ENCODE peak calls at places on chromosome 13, in nine cellular contexts. A is GM12878, I is GM23338, G is heart right ventricle, K is thoracic aorta, J is upper lobe of right lung, Q is upper lobe of left lung, S is body of pancreas, F is HepG2. W is an unnamed sample. For H3K36me3, the result is how much of the 10 kb centered on the place peaks cover.

GRCh38 chr13:52832268-52832667 is 16.2 kb downstream of the PCDH8 start:
- ATAC-seq in A (no peak), K (no peak), Q (no peak), G (no peak), J (no peak), S (no peak), I (peak), F (no peak), W (no peak)

GRCh38 chr13:56400774-56401173 is 739.9 kb upstream of the PRR20A start:
- ATAC-seq in Q (peak), A (no peak), K (no peak), F (no peak), S (no peak), J (peak), I (no peak), G (no peak), W (no peak)

GRCh38 chr13:29885967-29886366 is 35.5 kb upstream of the UBL3 start:
- ATAC-seq in F (no peak), I (no peak), J (no peak), S (no peak), A (no peak), K (no peak), G (no peak), Q (no peak), W (no peak)

GRCh38 chr13:29743229-29743786 is 107.1 kb downstream of the UBL3 start:
- ATAC-seq in A (peak), G (peak), S (no peak), K (no peak), I (no peak), Q (peak), F (no peak), J (no peak), W (peak)

GRCh38 chr13:95185311-95185710 is 115.9 kb downstream of the ABCC4 start:
- ATAC-seq in A (no peak), J (no peak), G (no peak), S (no peak), I (no peak), Q (no peak), F (no peak), K (no peak), W (no peak)

GRCh38 chr13:65595881-65596280 is 1634.3 kb downstream of the PCDH9 start:
- ATAC-seq in S (no peak), F (no peak), J (no peak), I (no peak), A (no peak), Q (no peak), K (no peak), G (no peak), W (no peak)

GRCh38 chr13:30796132-30796832 is 60.9 kb downstream of the ALOX5AP start:
- ATAC-seq in Q (peak), A (peak), K (no peak), I (no peak), F (no peak), S (peak), J (peak), G (no peak), W (no peak)

GRCh38 chr13:40060318-40061007 is 405.0 kb downstream of the COG6 start:
- ATAC-seq in S (peak), Q (peak), F (peak), I (no peak), K (no peak), G (peak), J (peak), A (peak), W (peak)

GRCh38 chr13:48656621-48657020 is 2.9 kb downstream of the CYSLTR2 start:
- ATAC-seq in K (no peak), I (no peak), S (peak), Q (no peak), G (no peak), F (peak), A (no peak), J (no peak), W (no peak)

GRCh38 chr13:84870190-84870589 is 929.0 kb downstream of the SLITRK6 start:
- ATAC-seq in J (no peak), Q (no peak), S (no peak), G (no peak), A (peak), I (no peak), K (no peak), F (peak), W (no peak)

GRCh38 chr13:113637262-113638160 is 20.5 kb downstream of the ATP4B start:
- ATAC-seq in K (no peak), G (no peak), S (no peak), J (no peak), Q (no peak), F (no peak), I (no peak), A (no peak), W (no peak)
- H3K36me3 ChIP-seq in K (under half), G (half or more), S (under half), J (half or more), Q (under half), F (half or more), I (under half), A (under half), W (half or more)

DNA sequence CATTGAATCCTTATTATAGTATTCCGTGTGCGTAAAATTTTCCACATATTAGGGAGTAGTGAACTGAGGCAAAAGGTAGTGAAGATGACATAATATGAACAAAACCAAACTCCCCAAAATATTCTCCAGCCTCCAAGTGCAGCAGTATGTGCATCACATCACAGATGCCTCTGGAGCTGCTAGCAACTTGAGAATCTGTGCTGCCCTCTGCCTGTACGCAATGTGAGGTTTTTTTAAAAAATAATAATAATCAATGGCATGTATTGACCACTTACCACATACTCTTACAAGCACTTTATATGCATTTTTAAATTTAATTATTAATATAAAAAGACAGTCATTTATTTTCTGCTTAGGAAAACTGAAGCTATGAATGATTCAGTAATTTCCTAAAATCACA is 583.0 kb upstream of the SPRY2 start:
- ATAC-seq in A (peak), Q (no peak), K (no peak), G (peak), F (no peak), I (no peak), J (no peak), S (no peak), W (no peak)
- TF ChIP-seq CTCF in A (peak), Q (no peak), K (no peak), G (peak), F (no peak), I (peak), J (peak), S (no peak), W (no peak)

DNA sequence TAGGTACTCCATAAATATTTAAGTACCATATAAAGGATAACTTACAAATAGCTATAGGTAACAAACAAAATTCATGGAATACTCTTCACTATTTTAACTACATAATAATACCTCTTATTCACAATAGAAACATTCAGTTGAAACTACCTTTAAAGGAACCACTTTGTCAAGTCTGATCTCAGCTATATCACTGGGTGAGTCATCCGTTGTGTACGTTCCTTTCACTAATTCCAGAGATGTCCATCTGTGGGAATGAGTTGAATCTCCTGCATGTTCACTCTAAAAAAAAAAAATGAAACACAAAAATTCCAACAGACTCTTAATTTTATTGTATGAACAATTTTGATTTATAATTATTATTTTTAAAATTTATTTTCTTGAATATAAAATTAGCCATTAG is 149.4 kb upstream of the FBXL3 start:
- ATAC-seq in K (no peak), A (no peak), G (no peak), J (no peak), S (no peak), I (no peak), Q (no peak), F (no peak), W (no peak)
- H3K36me3 ChIP-seq in K (under half), A (under half), G (half or more), J (half or more), S (under half), I (under half), Q (under half), F (under half), W (under half)

GRCh38 chr13:51697855-51698254 is 106.1 kb downstream of the DHRS12 start:
- ATAC-seq in F (no peak), K (no peak), A (no peak), I (no peak), G (no peak), J (peak), Q (no peak), S (no peak), W (no peak)

GRCh38 chr13:51697181-51697580 is 106.8 kb downstream of the DHRS12 start:
- ATAC-seq in G (no peak), A (no peak), J (no peak), F (no peak), S (no peak), Q (no peak), I (no peak), K (peak), W (no peak)

GRCh38 chr13:51698352-51698751 is 105.6 kb downstream of the DHRS12 start:
- ATAC-seq in J (no peak), S (no peak), K (no peak), F (no peak), A (no peak), I (no peak), Q (no peak), G (no peak), W (no peak)
- TF ChIP-seq CTCF in J (no peak), S (no peak), K (no peak), F (no peak), A (no peak), I (no peak), Q (no peak), G (no peak), W (no peak)

DNA sequence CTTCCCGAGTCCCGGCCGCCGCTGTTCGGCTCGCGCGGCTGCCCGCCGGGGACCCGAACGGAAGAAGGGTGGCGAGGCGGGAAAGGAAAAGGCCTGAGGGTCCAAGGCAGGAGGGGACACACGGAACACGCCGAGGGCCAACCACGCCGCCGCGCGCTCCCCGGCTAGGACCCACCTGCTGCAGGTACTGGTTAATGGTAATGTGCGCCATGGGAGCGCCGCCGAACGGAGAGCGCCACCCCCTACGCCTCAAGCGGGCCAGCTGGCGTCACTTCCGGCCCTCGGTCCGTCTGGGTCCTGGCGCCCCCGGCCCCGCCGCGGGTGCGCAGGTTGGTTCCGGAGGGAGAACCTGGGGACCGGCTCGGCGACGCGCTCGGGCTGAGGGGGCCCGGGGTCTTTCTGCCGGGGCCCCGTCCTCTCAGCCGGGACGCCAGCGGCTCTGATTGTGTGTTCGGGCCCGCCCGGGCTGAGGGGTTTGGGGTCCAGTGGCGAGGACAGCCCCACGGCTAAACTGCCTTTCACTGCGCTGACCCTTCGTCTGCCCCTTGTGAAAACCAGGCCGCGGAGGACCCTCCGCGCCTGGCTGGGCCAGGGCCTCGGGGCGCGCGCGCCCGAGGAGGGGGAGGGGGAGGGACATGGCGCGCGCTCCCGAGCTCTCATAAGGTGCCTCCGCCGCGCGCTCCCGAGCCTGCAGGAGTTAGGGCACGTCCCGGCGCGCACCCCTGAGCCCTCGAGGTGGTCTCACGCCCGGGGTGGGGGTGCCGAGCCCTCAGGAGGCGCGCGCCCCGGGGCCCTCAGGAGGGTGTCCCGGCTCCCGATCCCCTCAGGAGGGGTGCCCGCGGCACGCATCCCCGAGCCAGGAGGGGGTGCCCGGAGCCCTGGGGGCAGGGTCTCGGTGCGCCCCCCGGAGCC is at the start of gene PCID2:
- ATAC-seq in K (peak), J (peak), I (peak), G (peak), S (peak), A (peak), Q (peak), F (peak), W (peak)
- H3K36me3 ChIP-seq in K (under half), J (under half), I (under half), G (under half), S (under half), A (under half), Q (under half), F (under half), W (under half)

DNA sequence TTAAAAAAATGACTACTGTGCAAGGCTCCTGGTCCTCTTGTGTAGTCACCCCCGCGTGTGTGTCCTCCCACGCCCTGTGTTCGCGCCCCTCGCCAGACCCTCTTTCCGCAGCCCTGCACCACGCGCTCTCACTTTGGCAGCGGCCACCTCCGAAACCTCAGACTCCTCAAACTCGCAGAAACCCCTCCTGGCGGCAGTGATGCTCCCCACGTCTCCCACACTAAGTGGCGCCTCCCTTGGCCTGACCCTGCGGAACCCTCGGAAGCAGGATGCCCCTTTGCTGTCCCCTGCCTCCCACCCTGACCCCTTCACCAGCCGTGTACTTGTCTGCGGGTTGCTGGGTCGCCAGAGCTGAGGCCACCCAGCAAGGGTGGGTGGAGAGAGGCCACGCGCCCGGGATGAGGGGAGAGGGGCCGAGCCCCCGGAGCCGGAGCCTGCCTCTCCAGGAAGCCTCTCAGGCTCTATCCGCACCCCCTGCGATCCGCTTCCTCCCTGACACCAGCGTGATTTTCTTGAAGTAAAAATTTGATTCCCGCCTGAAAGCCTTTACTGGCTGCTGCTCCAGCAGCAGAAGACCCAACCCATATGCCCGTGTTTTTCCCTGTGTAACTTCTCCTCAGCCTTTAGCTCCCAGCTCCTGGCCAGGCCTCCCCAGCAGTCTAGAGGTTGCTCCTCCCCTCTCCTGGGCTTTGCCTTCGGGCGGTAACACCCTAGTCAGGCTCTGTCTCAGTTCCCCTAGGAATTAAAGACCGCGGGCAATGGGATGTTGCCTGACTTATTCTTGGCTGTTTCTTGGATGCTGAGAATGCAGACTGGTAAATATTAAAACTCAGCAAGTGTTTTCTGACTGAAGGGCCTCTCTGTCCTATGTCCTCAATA is 55.2 kb downstream of the MIPEP start:
- ATAC-seq in J (no peak), K (no peak), Q (no peak), F (no peak), I (peak), G (no peak), S (no peak), A (no peak), W (no peak)
- TF ChIP-seq CTCF in J (no peak), K (no peak), Q (no peak), F (no peak), I (no peak), G (no peak), S (no peak), A (no peak), W (no peak)

GRCh38 chr13:111270126-111270525 is 50.3 kb upstream of the TEX29 start:
- ATAC-seq in G (peak), Q (no peak), J (no peak), S (no peak), A (no peak), K (no peak), I (no peak), F (no peak), W (no peak)

GRCh38 chr13:111267784-111268183 is 52.7 kb upstream of the TEX29 start:
- ATAC-seq in A (no peak), G (no peak), I (no peak), J (no peak), Q (no peak), S (no peak), F (no peak), K (no peak), W (no peak)

GRCh38 chr13:111271186-111271698 is 49.2 kb upstream of the TEX29 start:
- ATAC-seq in S (no peak), K (no peak), A (no peak), G (no peak), F (no peak), Q (no peak), I (no peak), J (peak), W (no peak)

GRCh38 chr13:111270765-111271164 is 49.7 kb upstream of the TEX29 start:
- ATAC-seq in J (peak), F (no peak), A (no peak), S (no peak), K (no peak), G (no peak), Q (no peak), I (no peak), W (no peak)

DNA sequence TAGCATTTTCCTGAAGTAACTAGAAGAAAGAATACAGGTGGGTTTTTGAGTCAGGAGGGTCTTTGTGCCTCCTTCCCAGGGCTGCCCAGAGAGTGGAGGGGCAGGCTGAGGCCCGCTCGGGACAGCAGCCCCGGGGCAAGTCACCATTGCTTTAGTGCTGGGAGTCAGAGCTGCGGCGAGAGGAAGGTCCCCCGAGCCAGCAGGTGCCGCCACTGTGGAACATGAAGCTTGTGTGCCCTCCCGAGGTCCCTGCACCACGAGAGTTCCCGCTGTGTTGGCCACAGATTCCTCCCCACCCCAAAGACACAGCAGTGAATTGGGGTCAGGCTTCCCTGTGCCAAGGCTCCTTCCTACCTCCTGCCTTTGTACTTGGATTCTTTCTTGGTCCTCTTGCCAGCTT is 50.9 kb upstream of the TEX29 start:
- ATAC-seq in K (no peak), I (peak), A (no peak), S (no peak), G (no peak), J (no peak), F (no peak), Q (no peak), W (no peak)
- H3K36me3 ChIP-seq in K (under half), I (under half), A (under half), S (under half), G (half or more), J (half or more), F (half or more), Q (under half), W (under half)

DNA sequence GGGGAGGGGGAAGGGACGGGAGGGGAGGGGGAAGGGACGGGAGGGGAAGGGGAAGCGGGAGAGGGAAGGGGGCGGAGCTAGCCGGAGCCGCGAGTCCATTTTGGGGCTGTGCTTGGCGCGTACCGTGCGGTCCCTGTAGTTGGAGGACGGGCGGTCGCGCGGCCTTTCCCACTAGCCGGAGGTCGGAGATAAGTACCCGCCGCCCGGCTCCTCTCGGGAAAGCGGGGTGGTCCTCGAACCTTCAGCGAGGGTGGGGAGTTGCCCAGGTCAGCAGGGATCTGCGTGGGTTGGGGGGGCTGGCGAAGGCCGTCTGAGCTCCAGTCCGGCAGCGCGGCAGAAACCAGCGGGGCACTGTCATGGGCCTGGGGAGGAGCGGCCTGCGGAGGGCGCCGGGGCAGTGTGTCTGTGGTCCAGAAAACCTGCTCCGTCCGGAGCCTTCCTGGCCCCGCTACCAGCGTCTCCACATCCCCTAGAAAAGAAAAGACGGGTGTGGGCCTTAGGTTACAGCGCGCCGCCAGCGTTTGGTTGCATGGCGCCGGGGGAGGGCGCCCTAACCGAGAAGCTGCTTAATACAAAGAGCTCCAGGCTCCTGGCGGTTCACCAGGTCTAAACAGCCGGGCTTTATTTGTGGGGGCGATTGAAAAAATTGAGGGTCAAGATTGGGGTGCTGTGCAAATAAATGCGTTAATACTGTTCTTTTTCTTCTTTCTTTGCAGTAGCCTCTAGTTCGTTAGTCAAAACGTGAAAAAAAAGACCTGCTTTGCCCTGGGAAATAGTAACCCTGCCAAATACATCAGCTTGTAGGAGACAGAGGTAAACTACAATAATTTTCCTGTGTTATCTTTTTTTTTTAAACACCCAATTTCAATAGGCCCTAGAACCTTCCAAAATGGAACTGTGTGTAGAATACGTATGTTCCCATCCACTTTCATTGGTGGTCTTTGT is at the start of gene TRIM13:
- ATAC-seq in J (peak), K (peak), I (peak), G (peak), F (peak), S (peak), A (peak), Q (peak), W (peak)
- TF ChIP-seq CTCF in J (peak), K (peak), I (peak), G (peak), F (peak), S (peak), A (peak), Q (peak), W (peak)